ENCODE peak calls at places on chromosomes 7 and 10, in four cellular contexts. One of them, this sample, is unnamed.

GRCh38 chr7:33054261-33054964 is 8.2 kb downstream of the NT5C3A start:
- DNase-seq in WTC11: no peak
- DNase-seq in K562: no peak
- DNase-seq in HepG2: no peak
- DNase-seq in this sample: no peak

GRCh38 chr7:79837915-79838314 is 296.7 kb upstream of the GNAI1 start:
- DNase-seq in K562: no peak
- DNase-seq in WTC11: no peak
- DNase-seq in HepG2: no peak
- DNase-seq in this sample: no peak

GRCh38 chr7:112798199-112799159 is 8.3 kb upstream of the TMEM168 start:
- DNase-seq in WTC11: no peak
- DNase-seq in HepG2: no peak
- DNase-seq in K562: no peak
- DNase-seq in this sample: no peak

GRCh38 chr7:135320277-135320676 is 86.6 kb downstream of the STRA8 start:
- DNase-seq in K562: no peak
- DNase-seq in HepG2: no peak
- DNase-seq in WTC11: no peak
- DNase-seq in this sample: no peak

GRCh38 chr10:29734640-29734979 is 99.8 kb upstream of the SVIL start:
- DNase-seq in HepG2: no peak
- DNase-seq in K562: no peak
- DNase-seq in WTC11: no peak
- DNase-seq in this sample: no peak

GRCh38 chr7:101936223-101936611 is 118.8 kb downstream of the CUX1 start:
- DNase-seq in HepG2: no peak
- DNase-seq in K562: no peak
- DNase-seq in WTC11: peak; percentile 46
- DNase-seq in this sample: no peak

GRCh38 chr7:584122-584465 is 64.4 kb upstream of the PDGFA start:
- DNase-seq in K562: no peak
- DNase-seq in HepG2: no peak
- DNase-seq in WTC11: no peak
- DNase-seq in this sample: no peak

GRCh38 chr10:12405342-12406320 is 56.3 kb downstream of the CAMK1D start:
- DNase-seq in K562: no peak
- DNase-seq in WTC11: no peak
- DNase-seq in HepG2: no peak
- DNase-seq in this sample: no peak

GRCh38 chr10:90635111-90635798 is 222.6 kb downstream of the HTR7 start:
- DNase-seq in K562: no peak
- DNase-seq in WTC11: no peak
- DNase-seq in HepG2: no peak
- DNase-seq in this sample: no peak

GRCh38 chr10:22086730-22087364 is 83.3 kb upstream of the DNAJC1 start:
- DNase-seq in WTC11: peak; percentile 59
- DNase-seq in HepG2: peak; percentile 33
- DNase-seq in K562: peak; percentile 31
- DNase-seq in this sample: peak; percentile 70

GRCh38 chr10:30436200-30436599 is 2.2 kb downstream of the MAP3K8 start:
- DNase-seq in K562: peak; percentile 62
- DNase-seq in WTC11: peak; percentile 47
- DNase-seq in HepG2: no peak
- DNase-seq in this sample: no peak

GRCh38 chr7:80785961-80786360 is 132.9 kb downstream of the SEMA3C start:
- DNase-seq in HepG2: no peak
- DNase-seq in WTC11: no peak
- DNase-seq in K562: no peak
- DNase-seq in this sample: no peak

GRCh38 chr7:71133232-71133622 is 1.3 kb downstream of the GALNT17 start:
- DNase-seq in K562: no peak
- DNase-seq in WTC11: no peak
- DNase-seq in HepG2: no peak
- DNase-seq in this sample: no peak

GRCh38 chr7:71132521-71133231 is 732 bp downstream of the GALNT17 start:
- DNase-seq in HepG2: no peak
- DNase-seq in WTC11: peak; percentile 62
- DNase-seq in K562: no peak
- DNase-seq in this sample: no peak

GRCh38 chr7:71130280-71130679 is 1.7 kb upstream of the GALNT17 start:
- DNase-seq in K562: no peak
- DNase-seq in WTC11: no peak
- DNase-seq in HepG2: no peak
- DNase-seq in this sample: no peak

GRCh38 chr7:71131256-71131752 is 640 bp upstream of the GALNT17 start:
- DNase-seq in K562: no peak
- DNase-seq in WTC11: peak; percentile 83
- DNase-seq in HepG2: no peak
- DNase-seq in this sample: no peak

GRCh38 chr7:71131753-71132520 is at the start of gene GALNT17:
- DNase-seq in HepG2: no peak
- DNase-seq in K562: no peak
- DNase-seq in WTC11: peak; percentile 38
- DNase-seq in this sample: no peak
- TF ChIP-seq ELF4 in HepG2: no peak
- TF ChIP-seq ELF4 in K562: no peak
- TF ChIP-seq ELF4 in WTC11: no peak
- TF ChIP-seq ELF4 in this sample: no peak

DNA sequence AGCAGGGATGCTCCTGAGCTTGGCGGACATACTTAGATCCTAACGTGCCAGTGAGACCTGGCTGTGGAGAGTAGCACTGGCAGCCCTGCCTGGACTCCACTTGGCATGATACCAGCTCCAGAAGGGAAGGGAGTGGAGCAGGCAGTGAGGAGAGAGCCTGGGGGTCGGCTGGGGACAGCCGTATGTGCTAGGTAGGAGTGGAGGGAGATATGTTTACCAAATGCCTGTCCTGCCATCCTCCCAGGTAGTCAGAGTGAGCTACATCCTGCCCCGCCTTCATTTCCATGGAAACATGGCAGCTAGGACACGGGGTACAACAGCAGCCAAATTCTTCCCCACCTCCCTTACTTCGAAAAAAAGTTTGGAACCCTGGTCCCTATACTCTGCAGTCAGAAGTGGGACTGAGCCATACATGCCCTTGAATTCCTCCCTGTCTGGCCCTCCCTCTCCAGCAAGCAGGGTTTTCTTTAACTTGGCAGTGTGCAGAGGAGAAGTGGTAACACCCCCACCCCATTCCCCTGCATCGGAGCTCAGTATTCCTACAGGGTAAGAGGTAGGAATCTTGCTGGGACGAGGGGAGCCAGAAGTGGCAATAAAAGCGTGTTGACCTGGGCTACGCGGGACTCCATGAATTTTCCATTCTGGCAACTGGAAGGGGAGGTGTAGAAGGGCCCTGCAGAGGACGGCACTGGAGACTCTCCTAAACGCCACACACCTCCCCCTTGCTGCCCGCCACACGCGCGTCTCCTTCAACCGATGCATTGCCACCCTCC is 20.0 kb upstream of the SMO start:
- DNase-seq in HepG2: no peak
- DNase-seq in K562: peak; percentile 37
- DNase-seq in WTC11: peak; percentile 42
- DNase-seq in this sample: no peak
- TF ChIP-seq SP1 in HepG2: no peak
- TF ChIP-seq SP1 in K562: no peak
- TF ChIP-seq SP1 in WTC11: no peak
- TF ChIP-seq SP1 in this sample: no peak

DNA sequence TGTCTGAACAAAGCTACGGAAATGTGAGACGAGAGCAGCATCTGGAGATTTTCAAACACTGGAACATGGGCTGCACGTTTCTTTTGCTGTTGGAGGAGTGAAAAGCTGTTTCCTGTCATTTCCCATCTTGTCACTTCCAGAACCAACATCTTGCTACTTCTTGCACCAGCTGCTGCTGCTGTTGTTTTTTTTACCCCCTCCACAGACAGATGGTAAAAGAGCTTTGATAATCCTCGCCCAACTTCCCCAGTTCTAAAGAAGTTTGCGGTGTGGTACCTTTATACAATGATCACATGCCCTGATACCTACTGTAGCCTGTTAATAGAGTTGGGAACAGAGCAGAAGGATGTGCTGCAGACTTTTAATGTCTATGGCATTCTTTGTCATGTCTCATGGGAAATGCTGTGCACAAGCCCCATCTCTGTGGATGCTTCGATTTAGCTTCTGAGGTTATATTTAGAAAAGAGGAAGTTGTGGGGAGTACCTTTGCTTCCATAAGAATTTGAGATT is 408.2 kb downstream of the AUTS2 start:
- DNase-seq in HepG2: no peak
- DNase-seq in K562: no peak
- DNase-seq in WTC11: no peak
- DNase-seq in this sample: no peak
- TF ChIP-seq ELF4 in HepG2: no peak
- TF ChIP-seq ELF4 in K562: no peak
- TF ChIP-seq ELF4 in WTC11: no peak
- TF ChIP-seq ELF4 in this sample: no peak

DNA sequence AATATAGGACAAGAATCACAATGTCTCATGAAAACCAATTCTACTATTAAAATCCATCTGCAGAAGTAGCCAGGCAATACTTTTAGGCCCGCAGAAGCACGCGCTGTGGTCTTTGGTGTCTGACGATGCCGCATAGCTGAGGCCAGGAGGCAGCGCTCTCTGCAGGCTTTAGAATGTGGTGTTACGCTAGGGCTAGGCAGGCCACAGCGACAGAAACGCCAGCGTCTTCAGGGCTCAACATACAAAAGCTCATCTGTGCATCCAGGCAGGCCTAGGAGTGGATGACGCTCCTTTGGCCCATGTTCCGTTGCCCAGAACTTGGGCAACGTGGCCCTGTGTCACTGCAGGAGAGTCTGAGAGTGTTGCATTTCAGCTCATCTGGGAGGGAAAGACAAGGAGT is 601.1 kb upstream of the FOXK1 start:
- DNase-seq in HepG2: no peak
- DNase-seq in WTC11: no peak
- DNase-seq in K562: no peak
- DNase-seq in this sample: no peak
- TF ChIP-seq SP1 in HepG2: no peak
- TF ChIP-seq SP1 in WTC11: no peak
- TF ChIP-seq SP1 in K562: no peak
- TF ChIP-seq SP1 in this sample: no peak

GRCh38 chr10:17838080-17838634 is 29.0 kb downstream of the MRC1 start:
- DNase-seq in HepG2: no peak
- DNase-seq in K562: no peak
- DNase-seq in WTC11: no peak
- DNase-seq in this sample: no peak

GRCh38 chr10:17833656-17834055 is 24.5 kb downstream of the MRC1 start:
- DNase-seq in HepG2: no peak
- DNase-seq in WTC11: no peak
- DNase-seq in K562: no peak
- DNase-seq in this sample: no peak

GRCh38 chr10:17831896-17832295 is 22.7 kb downstream of the MRC1 start:
- DNase-seq in K562: no peak
- DNase-seq in HepG2: no peak
- DNase-seq in WTC11: no peak
- DNase-seq in this sample: no peak

GRCh38 chr10:17836917-17837316 is 27.8 kb downstream of the MRC1 start:
- DNase-seq in K562: no peak
- DNase-seq in HepG2: peak; percentile 5
- DNase-seq in WTC11: peak; percentile 15
- DNase-seq in this sample: peak; percentile 19

DNA sequence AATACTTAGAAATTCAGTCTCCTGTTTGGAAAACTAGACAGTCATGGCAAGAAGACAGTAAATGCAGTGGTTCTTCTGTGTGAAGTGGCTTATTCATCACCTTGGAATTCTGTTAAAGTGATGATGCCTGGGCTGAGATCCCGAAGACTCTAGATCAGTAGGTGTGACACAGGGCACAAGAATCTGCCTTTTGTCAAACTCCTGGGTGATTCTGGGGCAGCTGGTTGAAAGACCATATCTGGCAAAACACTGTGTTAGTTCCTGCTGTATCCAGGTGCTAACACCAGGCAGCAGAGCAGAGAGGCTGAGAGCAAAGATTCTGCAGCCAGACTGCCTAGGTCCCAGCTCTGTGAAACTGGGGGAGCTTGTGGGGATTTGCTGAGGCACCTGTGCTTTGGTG is 26.5 kb downstream of the MRC1 start:
- DNase-seq in HepG2: no peak
- DNase-seq in WTC11: no peak
- DNase-seq in K562: no peak
- DNase-seq in this sample: no peak
- TF ChIP-seq ELF4 in HepG2: no peak
- TF ChIP-seq ELF4 in WTC11: no peak
- TF ChIP-seq ELF4 in K562: no peak
- TF ChIP-seq ELF4 in this sample: no peak

DNA sequence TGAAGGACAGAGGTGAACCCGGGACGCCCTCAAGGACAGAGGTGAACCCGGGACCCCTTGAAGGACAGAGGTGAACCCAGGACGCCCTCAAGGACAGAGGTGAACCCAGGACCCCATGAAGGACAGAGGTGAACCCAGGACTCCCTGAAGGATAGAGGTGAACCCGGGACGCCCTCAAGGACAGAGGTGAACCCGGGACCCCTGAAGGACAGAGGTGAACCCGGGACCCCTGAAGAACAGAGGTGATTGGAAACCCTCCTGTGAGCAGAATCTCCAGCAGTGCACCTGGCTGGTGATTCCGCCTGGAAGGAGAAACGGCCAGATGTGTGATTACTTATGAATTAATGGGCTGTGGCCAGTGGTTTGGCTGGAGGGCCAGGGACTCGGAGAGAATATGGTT is 272.3 kb downstream of the PTPRN2 start:
- DNase-seq in HepG2: no peak
- DNase-seq in WTC11: no peak
- DNase-seq in K562: no peak
- DNase-seq in this sample: no peak
- TF ChIP-seq SP1 in HepG2: no peak
- TF ChIP-seq SP1 in WTC11: no peak
- TF ChIP-seq SP1 in K562: no peak
- TF ChIP-seq SP1 in this sample: no peak